ENCODE peak calls at places on chromosomes 7 and 10, in ten cellular contexts. U is breast epithelium; I is heart right ventricle; O is IMR-90; P is CD4-positive, alpha-beta T cell; N is fibroblast of lung; X is HCT116; M is left ventricle myocardium inferior; E is endothelial cell; W is PC-9. B is an unnamed sample.

GRCh38 chr10:79418886-79419595 is 26.4 kb downstream of the ZCCHC24 start:
- DNase-seq in U (peak; percentile 35), I (no peak), O (no peak), P (no peak), N (no peak), X (no peak), M (no peak), E (no peak), W (no peak), B (no peak)

GRCh38 chr7:1700536-1701333 is 30.7 kb downstream of the ELFN1 start:
- DNase-seq in U (peak; percentile 34), I (no peak), O (no peak), P (no peak), N (no peak), X (no peak), M (no peak), E (no peak), W (no peak), B (no peak)

GRCh38 chr10:61907587-61907986 is 6.1 kb downstream of the ARID5B start:
- DNase-seq in U (no peak), I (no peak), O (no peak), P (no peak), N (no peak), X (no peak), M (no peak), E (no peak), W (no peak), B (no peak)

GRCh38 chr10:69172241-69172998 is 7.6 kb upstream of the SUPV3L1 start:
- DNase-seq in U (no peak), I (no peak), O (peak; percentile 6), P (no peak), N (no peak), X (no peak), M (no peak), E (no peak), W (no peak), B (no peak)

GRCh38 chr10:24381235-24382010 is 172.5 kb downstream of the KIAA1217 start:
- DNase-seq in U (no peak), I (no peak), O (no peak), P (no peak), N (no peak), X (no peak), M (no peak), E (no peak), W (no peak), B (no peak)

GRCh38 chr7:118183254-118183585 is 744 bp upstream of the LSM8 start:
- DNase-seq in U (no peak), I (no peak), O (no peak), P (no peak), N (peak; percentile 3), X (no peak), M (no peak), E (no peak), W (no peak), B (no peak)

GRCh38 chr10:101141622-101142532 is 10.8 kb downstream of the TLX1 start:
- DNase-seq in U (peak; percentile 81), I (peak; percentile 74), O (peak; percentile 72), P (peak; percentile 72), N (peak; percentile 61), X (peak; percentile 81), M (peak; percentile 77), E (peak; percentile 91), W (peak; percentile 36), B (peak; percentile 74)

GRCh38 chr10:73827346-73828089 is 16.1 kb upstream of the NDST2 start:
- DNase-seq in U (no peak), I (no peak), O (no peak), P (no peak), N (peak; percentile 28), X (no peak), M (no peak), E (no peak), W (no peak), B (no peak)

GRCh38 chr10:127577376-127577775 is 28.3 kb downstream of the NPS start:
- DNase-seq in U (no peak), I (no peak), O (peak; percentile 25), P (no peak), N (peak; percentile 18), X (no peak), M (no peak), E (no peak), W (no peak), B (no peak)

GRCh38 chr10:127579640-127580039 is 30.5 kb downstream of the NPS start:
- DNase-seq in U (no peak), I (no peak), O (no peak), P (no peak), N (no peak), X (no peak), M (no peak), E (no peak), W (no peak), B (no peak)

GRCh38 chr10:127578628-127579305 is 29.7 kb downstream of the NPS start:
- DNase-seq in U (no peak), I (peak; percentile 49), O (no peak), P (no peak), N (no peak), X (no peak), M (no peak), E (no peak), W (no peak), B (no peak)

GRCh38 chr10:127576751-127577161 is 27.6 kb downstream of the NPS start:
- DNase-seq in U (no peak), I (peak; percentile 64), O (no peak), P (no peak), N (no peak), X (no peak), M (no peak), E (no peak), W (no peak), B (no peak)

DNA sequence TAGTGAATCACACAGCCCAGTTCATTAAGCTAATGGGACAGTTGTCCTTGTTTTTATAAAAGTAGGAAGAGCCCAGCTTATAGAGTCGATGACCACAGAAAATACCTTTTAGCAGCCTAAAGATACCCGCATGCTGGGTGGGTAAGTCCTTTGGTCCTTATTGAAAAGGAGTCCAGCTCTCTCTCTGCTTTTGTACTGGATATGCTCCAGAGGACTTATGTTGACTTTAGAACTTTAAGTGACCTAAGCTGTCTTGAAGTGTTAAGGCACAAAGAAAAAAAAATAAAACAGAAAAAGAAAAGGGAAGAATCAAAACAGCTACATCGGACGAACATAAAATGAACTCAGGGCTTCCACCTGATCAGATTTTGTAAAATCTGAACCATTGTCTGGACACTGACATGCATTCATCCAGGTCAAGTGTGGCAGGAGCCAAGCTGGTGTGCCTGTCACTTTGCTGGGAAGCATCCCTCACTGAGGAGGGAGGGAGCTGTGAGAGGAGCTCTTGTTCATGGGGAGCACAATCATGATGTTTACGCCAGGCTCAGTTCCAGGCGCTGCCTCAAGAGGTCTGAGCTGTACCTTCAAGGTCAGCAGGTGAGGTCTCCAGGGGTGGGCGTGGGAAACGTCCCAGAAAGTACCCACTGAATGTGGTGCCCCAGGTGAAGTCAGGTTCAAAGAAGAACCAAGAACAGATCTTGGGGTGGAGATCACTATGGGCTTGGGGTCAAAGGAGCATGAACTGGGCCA is 28.9 kb downstream of the NPS start:
- DNase-seq in U (no peak), I (no peak), O (no peak), P (no peak), N (no peak), X (no peak), M (no peak), E (no peak), W (no peak), B (no peak)
- TF ChIP-seq CTCF in U (no peak), I (no peak), O (no peak), P (no peak), N (no peak), X (no peak), M (no peak), E (no peak), W (no peak), B (no peak)

DNA sequence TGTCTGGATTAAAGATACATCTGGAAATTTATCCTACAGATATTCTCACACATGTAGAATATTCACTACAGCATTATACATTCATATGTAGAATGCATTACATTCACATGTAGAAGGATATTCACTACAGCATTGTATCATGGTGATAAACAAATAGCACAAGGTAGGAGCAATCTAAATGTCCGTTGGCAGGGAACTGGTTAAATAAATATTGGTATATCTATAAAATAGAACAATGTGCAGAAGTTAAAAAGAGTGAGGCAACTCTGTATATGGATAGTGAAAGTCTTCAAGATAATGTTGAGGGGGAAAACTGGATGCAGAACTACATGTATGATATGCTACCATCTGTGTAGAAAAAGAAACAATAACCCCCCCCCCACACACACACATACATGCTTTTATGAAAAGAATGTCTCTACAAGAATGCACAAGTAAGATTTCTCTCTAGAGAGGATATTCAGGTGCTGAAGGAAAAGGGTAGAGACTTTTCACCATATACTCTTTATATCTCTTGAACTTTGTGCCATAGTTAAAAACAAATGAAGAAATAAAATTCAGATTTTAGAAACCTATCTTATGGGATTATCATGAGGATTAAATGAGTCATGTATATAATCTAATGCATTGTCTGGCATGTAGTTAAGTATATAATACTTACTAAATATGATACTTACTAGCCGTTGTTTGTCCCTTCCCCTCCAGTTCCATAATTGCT is 86.0 kb upstream of the STRIP2 start:
- DNase-seq in U (no peak), I (no peak), O (no peak), P (no peak), N (no peak), X (no peak), M (no peak), E (no peak), W (no peak), B (no peak)
- TF ChIP-seq CTCF in U (no peak), I (no peak), O (no peak), P (no peak), N (no peak), X (no peak), M (no peak), E (no peak), W (no peak), B (no peak)

GRCh38 chr7:325811-326210 is 35.8 kb downstream of the FOXL3 start:
- DNase-seq in U (no peak), I (no peak), O (no peak), P (no peak), N (no peak), X (no peak), M (no peak), E (no peak), W (no peak), B (no peak)

GRCh38 chr7:326273-326672 is 36.3 kb downstream of the FOXL3 start:
- DNase-seq in U (no peak), I (no peak), O (no peak), P (no peak), N (no peak), X (no peak), M (no peak), E (no peak), W (no peak), B (no peak)

GRCh38 chr7:326845-327304 is 36.9 kb downstream of the FOXL3 start:
- DNase-seq in U (no peak), I (no peak), O (peak; percentile 20), P (no peak), N (peak; percentile 13), X (no peak), M (no peak), E (no peak), W (no peak), B (no peak)

GRCh38 chr7:327991-328702 is 38.2 kb downstream of the FOXL3 start:
- DNase-seq in U (no peak), I (no peak), O (no peak), P (no peak), N (no peak), X (no peak), M (no peak), E (no peak), W (no peak), B (no peak)

GRCh38 chr7:327305-327931 is 37.4 kb downstream of the FOXL3 start:
- DNase-seq in U (no peak), I (no peak), O (no peak), P (no peak), N (no peak), X (no peak), M (no peak), E (no peak), W (no peak), B (no peak)
- TF ChIP-seq CTCF in U (no peak), I (no peak), O (no peak), P (no peak), N (no peak), X (no peak), M (no peak), E (no peak), W (no peak), B (no peak)

GRCh38 chr10:109126016-109126415 is 797.3 kb downstream of the XPNPEP1 start:
- DNase-seq in U (no peak), I (no peak), O (no peak), P (no peak), N (no peak), X (no peak), M (no peak), E (no peak), W (no peak), B (no peak)
- TF ChIP-seq CTCF in U (no peak), I (no peak), O (no peak), P (no peak), N (no peak), X (no peak), M (no peak), E (peak; percentile 27), W (no peak), B (no peak)

B was measured in natural killer cell.